ENCODE peak calls at places on chromosome 6, in five cellular contexts. One of them, this sample, is unnamed.

GRCh38 chr6:32255212-32256153 is 31.6 kb upstream of the NOTCH4 start:
- DNase-seq in K562: peak
- DNase-seq in IMR-90: peak
- DNase-seq in SK-N-SH: peak
- DNase-seq in GM12878: no peak
- DNase-seq in this sample: peak

GRCh38 chr6:159117031-159117430 is 52.2 kb upstream of the FNDC1 start:
- DNase-seq in K562: no peak
- DNase-seq in IMR-90: peak
- DNase-seq in SK-N-SH: no peak
- DNase-seq in GM12878: no peak
- DNase-seq in this sample: no peak

GRCh38 chr6:111985202-111985731 is 68.6 kb upstream of the CCN6 start:
- DNase-seq in K562: no peak
- DNase-seq in IMR-90: peak
- DNase-seq in SK-N-SH: no peak
- DNase-seq in GM12878: no peak
- DNase-seq in this sample: no peak

GRCh38 chr6:151481752-151482151 is 12.1 kb upstream of the CCDC170 start:
- DNase-seq in K562: no peak
- DNase-seq in IMR-90: no peak
- DNase-seq in SK-N-SH: no peak
- DNase-seq in GM12878: no peak
- DNase-seq in this sample: no peak

GRCh38 chr6:158026901-158027589 is 45.4 kb downstream of the SYNJ2 start:
- DNase-seq in K562: no peak
- DNase-seq in IMR-90: no peak
- DNase-seq in SK-N-SH: no peak
- DNase-seq in GM12878: no peak
- DNase-seq in this sample: no peak

GRCh38 chr6:148758492-148758891 is 11.7 kb downstream of the UST start:
- DNase-seq in K562: no peak
- DNase-seq in IMR-90: no peak
- DNase-seq in SK-N-SH: no peak
- DNase-seq in GM12878: peak
- DNase-seq in this sample: no peak

GRCh38 chr6:83853178-83853967 is at the start of gene RIPPLY2:
- DNase-seq in K562: no peak
- DNase-seq in IMR-90: peak
- DNase-seq in SK-N-SH: peak
- DNase-seq in GM12878: no peak
- DNase-seq in this sample: no peak

GRCh38 chr6:34305982-34306702 is 57.3 kb upstream of the SMIM29 start:
- DNase-seq in K562: no peak
- DNase-seq in IMR-90: peak
- DNase-seq in SK-N-SH: no peak
- DNase-seq in GM12878: no peak
- DNase-seq in this sample: peak

GRCh38 chr6:33860706-33861474 is 57.1 kb upstream of the MLN start:
- DNase-seq in K562: no peak
- DNase-seq in IMR-90: peak
- DNase-seq in SK-N-SH: no peak
- DNase-seq in GM12878: no peak
- DNase-seq in this sample: no peak

GRCh38 chr6:85470023-85470410 is 20.1 kb downstream of the NT5E start:
- DNase-seq in K562: no peak
- DNase-seq in IMR-90: no peak
- DNase-seq in SK-N-SH: no peak
- DNase-seq in GM12878: no peak
- DNase-seq in this sample: no peak

GRCh38 chr6:114000066-114000465 is 29.1 kb upstream of the HDAC2 start:
- DNase-seq in K562: no peak
- DNase-seq in IMR-90: peak
- DNase-seq in SK-N-SH: no peak
- DNase-seq in GM12878: no peak
- DNase-seq in this sample: no peak

GRCh38 chr6:30820196-30820595 is 64.1 kb upstream of the DDR1 start:
- DNase-seq in K562: no peak
- DNase-seq in IMR-90: peak
- DNase-seq in SK-N-SH: no peak
- DNase-seq in GM12878: no peak
- DNase-seq in this sample: peak

GRCh38 chr6:38185244-38185643 is 365.7 kb downstream of the ZFAND3 start:
- DNase-seq in K562: no peak
- DNase-seq in IMR-90: no peak
- DNase-seq in SK-N-SH: no peak
- DNase-seq in GM12878: no peak
- DNase-seq in this sample: no peak

GRCh38 chr6:15366003-15366535 is 120.2 kb downstream of the JARID2 start:
- DNase-seq in K562: no peak
- DNase-seq in IMR-90: no peak
- DNase-seq in SK-N-SH: no peak
- DNase-seq in GM12878: no peak
- DNase-seq in this sample: no peak

GRCh38 chr6:7390218-7390878 is 740 bp downstream of the RIOK1 start:
- DNase-seq in K562: no peak
- DNase-seq in IMR-90: peak
- DNase-seq in SK-N-SH: no peak
- DNase-seq in GM12878: no peak
- DNase-seq in this sample: no peak

GRCh38 chr6:167824591-167825041 is 2.1 kb upstream of the AFDN start:
- DNase-seq in K562: peak
- DNase-seq in IMR-90: peak
- DNase-seq in SK-N-SH: no peak
- DNase-seq in GM12878: no peak
- DNase-seq in this sample: no peak

GRCh38 chr6:131023834-131024504 is 39.1 kb downstream of the EPB41L2 start:
- DNase-seq in K562: no peak
- DNase-seq in IMR-90: peak
- DNase-seq in SK-N-SH: no peak
- DNase-seq in GM12878: no peak
- DNase-seq in this sample: no peak

GRCh38 chr6:27149140-27149539 is 98.4 kb upstream of the PRSS16 start:
- DNase-seq in K562: no peak
- DNase-seq in IMR-90: no peak
- DNase-seq in SK-N-SH: no peak
- DNase-seq in GM12878: no peak
- DNase-seq in this sample: no peak

GRCh38 chr6:12504325-12504966 is 212.1 kb upstream of the PHACTR1 start:
- DNase-seq in K562: peak
- DNase-seq in IMR-90: peak
- DNase-seq in SK-N-SH: peak
- DNase-seq in GM12878: peak
- DNase-seq in this sample: peak

GRCh38 chr6:111800821-111801220 is 72.4 kb downstream of the FYN start:
- DNase-seq in K562: no peak
- DNase-seq in IMR-90: peak
- DNase-seq in SK-N-SH: no peak
- DNase-seq in GM12878: no peak
- DNase-seq in this sample: no peak

GRCh38 chr6:136669299-136669699 is 119.1 kb upstream of the MAP7 start:
- DNase-seq in K562: no peak
- DNase-seq in IMR-90: peak
- DNase-seq in SK-N-SH: no peak
- DNase-seq in GM12878: no peak
- DNase-seq in this sample: peak

GRCh38 chr6:52931351-52931750 is 21.9 kb upstream of the GSTA3 start:
- DNase-seq in K562: no peak
- DNase-seq in IMR-90: no peak
- DNase-seq in SK-N-SH: no peak
- DNase-seq in GM12878: no peak
- DNase-seq in this sample: no peak

GRCh38 chr6:146950351-146950835 is 253.8 kb upstream of the STXBP5 start:
- DNase-seq in K562: no peak
- DNase-seq in IMR-90: peak
- DNase-seq in SK-N-SH: no peak
- DNase-seq in GM12878: no peak
- DNase-seq in this sample: peak

GRCh38 chr6:30782425-30783014 is 38.2 kb upstream of the IER3 start:
- DNase-seq in K562: no peak
- DNase-seq in IMR-90: peak
- DNase-seq in SK-N-SH: no peak
- DNase-seq in GM12878: no peak
- DNase-seq in this sample: peak

GRCh38 chr6:27667651-27668441 is 194.9 kb upstream of the ZNF184 start:
- DNase-seq in K562: no peak
- DNase-seq in IMR-90: no peak
- DNase-seq in SK-N-SH: no peak
- DNase-seq in GM12878: no peak
- DNase-seq in this sample: no peak

GRCh38 chr6:5318617-5319016 is 57.3 kb downstream of the FARS2 start:
- DNase-seq in K562: no peak
- DNase-seq in IMR-90: no peak
- DNase-seq in SK-N-SH: no peak
- DNase-seq in GM12878: no peak
- DNase-seq in this sample: no peak

GRCh38 chr6:161264181-161264580 is 9.7 kb downstream of the AGPAT4 start:
- DNase-seq in K562: no peak
- DNase-seq in IMR-90: no peak
- DNase-seq in SK-N-SH: no peak
- DNase-seq in GM12878: no peak
- DNase-seq in this sample: no peak

GRCh38 chr6:34587851-34588250 is 31.7 kb upstream of the SPDEF start:
- DNase-seq in K562: no peak
- DNase-seq in IMR-90: no peak
- DNase-seq in SK-N-SH: no peak
- DNase-seq in GM12878: no peak
- DNase-seq in this sample: no peak

GRCh38 chr6:30990422-30991086 is 7.0 kb downstream of the MUC21 start:
- DNase-seq in K562: no peak
- DNase-seq in IMR-90: no peak
- DNase-seq in SK-N-SH: no peak
- DNase-seq in GM12878: no peak
- DNase-seq in this sample: no peak

GRCh38 chr6:122007366-122007765 is 392.1 kb upstream of the HSF2 start:
- DNase-seq in K562: no peak
- DNase-seq in IMR-90: peak
- DNase-seq in SK-N-SH: peak
- DNase-seq in GM12878: no peak
- DNase-seq in this sample: no peak
- TF ChIP-seq MXI1 in K562: no peak
- TF ChIP-seq MXI1 in IMR-90: no peak
- TF ChIP-seq MXI1 in SK-N-SH: no peak
- TF ChIP-seq MXI1 in GM12878: no peak
- TF ChIP-seq MXI1 in this sample: no peak

GRCh38 chr6:134078166-134078565 is 25.7 kb upstream of the SLC2A12 start:
- DNase-seq in K562: no peak
- DNase-seq in IMR-90: no peak
- DNase-seq in SK-N-SH: no peak
- DNase-seq in GM12878: no peak
- DNase-seq in this sample: no peak

GRCh38 chr6:134079406-134079921 is 27.0 kb upstream of the SLC2A12 start:
- DNase-seq in K562: no peak
- DNase-seq in IMR-90: no peak
- DNase-seq in SK-N-SH: no peak
- DNase-seq in GM12878: no peak
- DNase-seq in this sample: no peak

GRCh38 chr6:134081506-134081905 is 29.1 kb upstream of the SLC2A12 start:
- DNase-seq in K562: no peak
- DNase-seq in IMR-90: no peak
- DNase-seq in SK-N-SH: no peak
- DNase-seq in GM12878: no peak
- DNase-seq in this sample: no peak

GRCh38 chr6:134082191-134082590 is 29.8 kb upstream of the SLC2A12 start:
- DNase-seq in K562: no peak
- DNase-seq in IMR-90: no peak
- DNase-seq in SK-N-SH: no peak
- DNase-seq in GM12878: no peak
- DNase-seq in this sample: no peak

DNA sequence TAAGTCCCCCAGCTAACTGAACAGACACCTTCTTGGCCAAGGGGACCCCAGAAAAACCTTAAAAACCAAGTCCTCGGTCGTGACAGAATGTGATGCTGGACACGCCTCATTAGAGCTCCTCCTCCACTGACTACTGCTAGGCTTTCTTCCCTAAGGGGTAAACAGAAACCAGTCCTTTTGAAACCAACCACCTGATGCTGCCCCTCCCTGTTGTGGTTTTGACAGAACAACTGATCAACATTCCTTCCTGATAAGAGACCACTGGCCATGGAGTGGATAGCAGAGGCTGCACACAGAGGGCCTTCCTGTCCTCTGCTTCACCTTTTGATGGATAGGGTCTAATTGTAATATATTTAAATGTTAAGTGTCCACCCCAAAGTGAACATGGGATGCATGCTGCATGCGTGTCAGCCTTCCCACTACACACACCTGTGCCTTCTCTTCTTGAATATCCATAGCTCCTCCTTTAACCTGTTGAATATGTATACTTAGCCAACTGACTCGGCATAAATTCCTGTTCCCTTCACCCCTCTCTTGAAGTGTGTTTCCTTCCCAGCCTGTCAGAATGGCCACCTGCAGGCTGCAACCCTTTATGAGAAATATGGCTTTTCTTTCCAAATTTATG is 27.9 kb upstream of the SLC2A12 start:
- DNase-seq in K562: no peak
- DNase-seq in IMR-90: no peak
- DNase-seq in SK-N-SH: no peak
- DNase-seq in GM12878: no peak
- DNase-seq in this sample: no peak
- TF ChIP-seq MXI1 in K562: no peak
- TF ChIP-seq MXI1 in IMR-90: no peak
- TF ChIP-seq MXI1 in SK-N-SH: no peak
- TF ChIP-seq MXI1 in GM12878: no peak
- TF ChIP-seq MXI1 in this sample: no peak

GRCh38 chr6:16711551-16712249 is 49.6 kb downstream of the ATXN1 start:
- DNase-seq in K562: no peak
- DNase-seq in IMR-90: no peak
- DNase-seq in SK-N-SH: no peak
- DNase-seq in GM12878: no peak
- DNase-seq in this sample: peak
- TF ChIP-seq MXI1 in K562: no peak
- TF ChIP-seq MXI1 in IMR-90: no peak
- TF ChIP-seq MXI1 in SK-N-SH: no peak
- TF ChIP-seq MXI1 in GM12878: no peak
- TF ChIP-seq MXI1 in this sample: no peak

GRCh38 chr6:100719883-100720682 is 161.0 kb downstream of the ASCC3 start:
- DNase-seq in K562: no peak
- DNase-seq in IMR-90: peak
- DNase-seq in SK-N-SH: peak
- DNase-seq in GM12878: no peak
- DNase-seq in this sample: peak
- TF ChIP-seq MXI1 in K562: no peak
- TF ChIP-seq MXI1 in IMR-90: no peak
- TF ChIP-seq MXI1 in SK-N-SH: no peak
- TF ChIP-seq MXI1 in GM12878: no peak
- TF ChIP-seq MXI1 in this sample: no peak

GRCh38 chr6:25576920-25577319 is 75.1 kb upstream of the SCGN start:
- DNase-seq in K562: no peak
- DNase-seq in IMR-90: no peak
- DNase-seq in SK-N-SH: no peak
- DNase-seq in GM12878: no peak
- DNase-seq in this sample: no peak
- TF ChIP-seq MXI1 in K562: no peak
- TF ChIP-seq MXI1 in IMR-90: no peak
- TF ChIP-seq MXI1 in SK-N-SH: no peak
- TF ChIP-seq MXI1 in GM12878: no peak
- TF ChIP-seq MXI1 in this sample: no peak

GRCh38 chr6:46234156-46234556 is 63.4 kb upstream of the ENPP5 start:
- DNase-seq in K562: no peak
- DNase-seq in IMR-90: no peak
- DNase-seq in SK-N-SH: no peak
- DNase-seq in GM12878: no peak
- DNase-seq in this sample: no peak
- TF ChIP-seq MXI1 in K562: no peak
- TF ChIP-seq MXI1 in IMR-90: no peak
- TF ChIP-seq MXI1 in SK-N-SH: no peak
- TF ChIP-seq MXI1 in GM12878: no peak
- TF ChIP-seq MXI1 in this sample: no peak